ENCODE peak calls at places on chromosomes 6 and 20, in nine cellular contexts. M, Y, N, J, E, L, S, C and O are unnamed samples.

GRCh38 chr6:26420607-26421235 is 18.6 kb downstream of the BTN3A1 start:
- DNase-seq in L (peak), E (peak), J (no peak), C (peak), S (peak), Y (peak), N (peak), M (no peak), O (peak)

GRCh38 chr6:34239893-34240292 is 3.2 kb downstream of the HMGA1 start:
- DNase-seq in N (no peak), J (no peak), M (no peak), E (no peak), L (peak), Y (no peak), C (no peak), S (no peak), O (peak)

GRCh38 chr6:146814148-146814750 is 215.5 kb downstream of the ADGB start:
- DNase-seq in M (no peak), L (no peak), C (no peak), Y (no peak), E (no peak), N (no peak), S (peak), J (no peak), O (no peak)

GRCh38 chr6:142808405-142809061 is 136.4 kb downstream of the HIVEP2 start:
- DNase-seq in E (no peak), N (no peak), J (no peak), C (no peak), Y (no peak), S (no peak), M (no peak), L (no peak), O (no peak)

GRCh38 chr6:10042280-10042679 is 372.6 kb downstream of the TFAP2A start:
- DNase-seq in S (no peak), J (no peak), E (no peak), L (no peak), N (no peak), C (no peak), Y (no peak), M (no peak), O (no peak)

GRCh38 chr6:150751296-150751695 is 114.2 kb upstream of the MTHFD1L start:
- DNase-seq in M (no peak), J (no peak), C (no peak), S (peak), L (no peak), Y (no peak), E (no peak), N (no peak), O (no peak)

GRCh38 chr6:31797607-31798006 is 2.1 kb upstream of the VARS1 start:
- DNase-seq in L (no peak), M (no peak), C (no peak), S (no peak), N (peak), E (peak), J (no peak), Y (no peak), O (peak)

GRCh38 chr6:131744888-131745287 is 34.1 kb upstream of the CTAGE9 start:
- DNase-seq in N (no peak), L (no peak), M (no peak), E (no peak), J (no peak), S (no peak), Y (no peak), C (no peak), O (no peak)

GRCh38 chr6:81145506-81145905 is 607.0 kb downstream of the TENT5A start:
- DNase-seq in S (no peak), L (peak), C (no peak), E (no peak), N (no peak), M (no peak), J (no peak), Y (no peak), O (no peak)

GRCh38 chr6:109834131-109834530 is 143.0 kb downstream of the FIG4 start:
- DNase-seq in J (no peak), Y (no peak), N (no peak), E (no peak), C (no peak), L (peak), M (no peak), S (no peak), O (no peak)

GRCh38 chr20:34618676-34619075 is 58.2 kb downstream of the PIGU start:
- DNase-seq in L (no peak), J (no peak), S (no peak), Y (no peak), C (no peak), E (no peak), M (no peak), N (no peak), O (no peak)

GRCh38 chr6:52403627-52404026 is 16.5 kb upstream of the EFHC1 start:
- DNase-seq in Y (no peak), J (no peak), M (no peak), C (peak), E (no peak), N (no peak), L (no peak), S (no peak), O (no peak)

GRCh38 chr6:39568896-39569295 is 156.3 kb downstream of the KIF6 start:
- DNase-seq in Y (no peak), M (no peak), J (no peak), N (no peak), C (no peak), E (no peak), L (peak), S (peak), O (no peak)

GRCh38 chr6:82067021-82067420 is 180.5 kb downstream of the IBTK start:
- DNase-seq in L (no peak), C (no peak), Y (no peak), S (peak), J (no peak), E (no peak), N (no peak), M (peak), O (peak)

GRCh38 chr6:33213166-33213988 is 5.1 kb downstream of the RING1 start:
- DNase-seq in S (peak), M (peak), E (no peak), L (peak), J (no peak), C (peak), N (peak), Y (peak), O (no peak)

GRCh38 chr6:152293404-152293803 is 343.8 kb downstream of the SYNE1 start:
- DNase-seq in E (no peak), M (no peak), J (no peak), N (no peak), L (no peak), S (no peak), Y (peak), C (peak), O (no peak)

GRCh38 chr6:164106345-164106769 is 691.8 kb downstream of the QKI start:
- DNase-seq in S (peak), M (peak), C (peak), Y (no peak), E (peak), J (no peak), N (peak), L (no peak), O (no peak)

GRCh38 chr20:49479785-49480184 is 2.7 kb downstream of the KCNB1 start:
- DNase-seq in S (no peak), C (no peak), J (no peak), E (no peak), M (no peak), N (no peak), Y (no peak), L (no peak), O (no peak)

GRCh38 chr6:135088232-135088760 is 33.7 kb upstream of the HBS1L start:
- DNase-seq in J (no peak), N (no peak), Y (no peak), E (no peak), M (no peak), C (no peak), L (no peak), S (no peak), O (no peak)
- TF ChIP-seq CTCF in J (no peak), N (no peak), Y (no peak), E (no peak), M (no peak), C (no peak), L (no peak), S (no peak), O (no peak)

GRCh38 chr6:116393430-116393829 is 22.7 kb downstream of the DSE start:
- DNase-seq in N (no peak), S (peak), M (peak), C (no peak), E (no peak), L (no peak), J (no peak), Y (no peak), O (no peak)
- TF ChIP-seq CTCF in N (no peak), S (peak), M (peak), C (peak), E (peak), L (no peak), J (no peak), Y (no peak), O (no peak)

DNA sequence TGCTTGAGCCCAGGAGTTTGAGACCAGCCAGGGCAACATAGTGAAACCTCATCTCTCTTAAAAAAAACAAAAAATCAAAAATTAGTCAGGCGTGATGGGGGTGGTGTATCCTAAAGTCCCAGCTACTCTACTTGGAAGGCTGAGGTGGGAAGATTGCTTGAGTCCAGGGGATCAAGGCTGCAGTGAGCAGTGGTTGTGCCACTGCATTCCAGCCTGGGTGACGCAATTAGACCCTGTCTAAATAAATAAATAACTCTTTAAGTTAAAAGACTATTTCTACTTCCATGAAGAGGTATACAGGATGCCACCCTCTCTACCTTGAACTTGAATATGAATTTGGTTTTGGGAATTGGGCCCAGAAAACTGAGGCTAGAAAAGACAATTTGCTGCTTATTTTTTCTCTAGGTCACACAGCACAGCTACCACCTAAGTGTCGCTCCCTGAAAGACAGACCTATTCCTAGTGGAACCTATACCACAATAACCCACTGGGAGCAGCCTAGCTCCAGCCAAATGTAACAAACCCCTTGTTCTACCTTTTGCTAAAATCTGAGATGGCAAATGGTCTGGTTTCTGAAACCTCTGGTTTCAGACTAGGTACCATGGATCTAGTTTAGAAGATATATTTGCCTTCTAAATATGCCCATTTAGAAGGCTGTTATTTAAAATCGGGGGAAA is 35.2 kb downstream of the HMGCLL1 start:
- DNase-seq in M (no peak), C (no peak), E (no peak), L (no peak), J (no peak), N (no peak), Y (no peak), S (peak), O (no peak)
- TF ChIP-seq CTCF in M (no peak), C (peak), E (no peak), L (no peak), J (no peak), N (no peak), Y (no peak), S (no peak), O (no peak)

DNA sequence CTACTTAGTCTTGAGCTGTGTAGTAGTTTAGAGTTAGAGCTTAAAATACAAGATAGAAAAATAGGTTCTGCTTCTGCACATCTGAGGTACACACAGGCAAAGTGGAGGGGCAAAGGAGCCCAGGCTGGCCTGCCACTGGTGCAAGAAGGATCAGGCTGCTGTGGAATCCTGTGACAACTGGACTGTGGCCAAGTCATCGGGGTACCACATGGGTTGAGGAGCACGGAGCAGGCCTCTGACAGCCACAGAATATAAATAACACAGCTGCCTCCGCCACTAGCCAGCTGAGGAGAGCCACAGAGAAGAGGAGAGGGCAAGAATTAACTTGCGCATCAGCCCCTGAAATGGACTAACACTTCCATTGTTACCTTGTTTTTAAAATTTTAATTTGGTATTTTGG is 206.0 kb upstream of the MARCKS start:
- DNase-seq in C (no peak), L (peak), S (no peak), E (no peak), Y (no peak), J (no peak), M (no peak), N (no peak), O (no peak)
- TF ChIP-seq CTCF in C (no peak), L (no peak), S (no peak), E (no peak), Y (no peak), J (no peak), M (no peak), N (no peak), O (no peak)

GRCh38 chr6:144408151-144408550 is 123.0 kb downstream of the UTRN start:
- DNase-seq in L (peak), S (peak), J (peak), C (no peak), M (no peak), Y (peak), E (no peak), N (no peak), O (no peak)
- TF ChIP-seq CTCF in L (no peak), S (no peak), J (no peak), C (no peak), M (no peak), Y (no peak), E (no peak), N (no peak), O (no peak)

DNA sequence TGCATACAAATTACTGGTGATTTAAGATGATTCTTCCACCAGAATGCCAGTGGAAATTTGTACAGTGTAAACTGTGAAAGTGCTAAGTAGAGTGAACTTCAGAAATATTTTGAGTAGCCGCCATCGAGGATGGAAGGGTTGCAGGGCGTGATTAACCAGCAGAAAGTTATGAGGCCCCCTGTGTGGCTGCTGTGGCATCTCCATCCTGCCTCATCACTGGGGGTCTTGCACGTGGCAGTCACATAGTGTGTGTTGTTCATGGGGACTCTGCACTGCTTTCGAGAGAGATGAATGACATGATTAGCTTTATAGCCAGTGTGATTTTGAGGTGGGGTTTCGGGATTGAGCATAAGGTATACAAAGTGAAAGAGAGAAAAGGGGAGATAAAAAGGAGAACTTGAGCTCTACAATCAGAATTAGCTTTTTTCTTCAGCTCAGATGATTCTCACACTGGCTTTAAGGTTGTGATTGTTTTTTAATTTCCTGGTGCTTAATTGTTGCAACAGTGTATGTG is 26.4 kb downstream of the KCTD20 start:
- DNase-seq in S (no peak), E (no peak), M (no peak), Y (no peak), L (no peak), C (no peak), N (no peak), J (no peak), O (no peak)
- TF ChIP-seq CTCF in S (no peak), E (no peak), M (no peak), Y (no peak), L (no peak), C (no peak), N (no peak), J (no peak), O (no peak)

GRCh38 chr6:27768556-27768955 is 143.6 kb downstream of the OR2B2 start:
- DNase-seq in S (no peak), N (no peak), M (no peak), C (no peak), J (no peak), E (no peak), Y (no peak), L (no peak), O (no peak)

GRCh38 chr6:27770724-27771123 is 141.5 kb downstream of the OR2B2 start:
- DNase-seq in J (no peak), S (no peak), M (no peak), Y (no peak), N (no peak), L (no peak), C (no peak), E (no peak), O (no peak)

GRCh38 chr6:27767851-27768250 is 144.3 kb downstream of the OR2B2 start:
- DNase-seq in Y (no peak), S (no peak), C (no peak), M (no peak), N (no peak), L (no peak), J (no peak), E (no peak), O (no peak)

GRCh38 chr6:27772261-27773001 is 139.8 kb downstream of the OR2B2 start:
- DNase-seq in N (peak), S (peak), C (peak), L (peak), E (peak), J (peak), M (peak), Y (peak), O (peak)

DNA sequence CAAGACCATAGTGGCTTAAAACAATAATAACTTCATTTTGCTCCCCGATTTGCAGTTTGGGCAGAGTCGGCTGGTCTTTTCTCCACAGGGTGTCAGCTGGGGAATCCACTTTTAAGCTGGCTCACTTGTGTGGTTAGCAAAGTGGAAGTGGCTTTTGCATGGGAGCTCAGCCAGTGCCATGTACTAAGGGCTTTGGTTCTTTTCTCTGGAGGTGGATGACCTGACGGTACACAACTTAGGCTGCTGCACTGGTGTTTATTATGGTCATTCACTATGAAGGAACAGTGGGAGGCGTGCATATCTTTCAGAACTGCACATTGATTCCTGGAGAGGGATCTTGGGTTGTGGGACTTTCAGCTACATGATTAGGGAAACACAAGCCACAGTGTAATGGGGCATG is 141.0 kb downstream of the OR2B2 start:
- DNase-seq in N (no peak), L (no peak), M (no peak), Y (no peak), S (no peak), C (no peak), J (no peak), E (no peak), O (no peak)
- TF ChIP-seq CTCF in N (no peak), L (no peak), M (no peak), Y (no peak), S (no peak), C (no peak), J (no peak), E (no peak), O (no peak)

DNA sequence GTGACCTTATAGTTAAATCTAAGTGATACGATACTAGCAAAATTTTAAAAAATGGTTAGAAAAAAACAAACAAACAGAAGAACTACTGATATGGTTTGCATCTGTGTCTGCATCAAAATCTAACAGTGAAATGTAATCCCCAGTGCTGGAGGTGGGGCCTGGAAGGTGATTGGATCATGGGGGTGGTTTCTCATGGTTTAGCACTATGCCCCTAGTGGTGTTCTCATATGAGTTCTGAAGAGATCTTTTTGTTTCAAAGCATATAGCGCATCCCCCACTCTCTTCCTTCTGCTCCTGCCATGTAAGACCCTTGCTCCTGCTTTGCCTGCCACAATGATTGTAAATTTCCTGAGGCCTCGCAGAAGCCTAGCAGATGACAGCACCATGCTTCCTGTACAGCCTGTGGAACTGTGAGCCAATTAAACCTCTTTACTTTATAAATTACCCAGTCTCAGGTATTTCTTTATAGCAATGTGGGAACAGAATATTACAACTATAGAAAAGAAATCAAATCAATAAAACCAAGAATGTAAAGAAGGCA is 5.4 kb downstream of the FBXL4 start:
- DNase-seq in M (no peak), C (no peak), E (no peak), S (no peak), J (no peak), Y (no peak), N (peak), L (no peak), O (no peak)
- TF ChIP-seq CTCF in M (no peak), C (peak), E (peak), S (no peak), J (no peak), Y (no peak), N (no peak), L (no peak), O (no peak)

GRCh38 chr6:105562027-105562426 is 159.1 kb upstream of the PREP start:
- DNase-seq in N (no peak), M (no peak), L (no peak), J (no peak), E (no peak), S (no peak), Y (no peak), C (no peak), O (no peak)

GRCh38 chr6:105567140-105567539 is 164.3 kb upstream of the PREP start:
- DNase-seq in E (no peak), Y (no peak), S (no peak), N (no peak), M (no peak), C (no peak), J (no peak), L (no peak), O (no peak)

GRCh38 chr6:105561501-105561900 is 158.6 kb upstream of the PREP start:
- DNase-seq in J (no peak), C (no peak), L (no peak), N (no peak), E (no peak), Y (no peak), M (no peak), S (no peak), O (no peak)

GRCh38 chr6:105566503-105566902 is 163.6 kb upstream of the PREP start:
- DNase-seq in C (no peak), L (no peak), E (no peak), Y (no peak), N (no peak), J (no peak), S (no peak), M (no peak), O (no peak)

GRCh38 chr6:105564503-105564902 is 161.6 kb upstream of the PREP start:
- DNase-seq in Y (no peak), M (no peak), S (no peak), E (no peak), L (no peak), C (no peak), N (no peak), J (no peak), O (no peak)
- TF ChIP-seq CTCF in Y (no peak), M (no peak), S (no peak), E (no peak), L (no peak), C (no peak), N (no peak), J (no peak), O (no peak)